ENCODE peak calls at places on chromosomes 4 and X, in ten cellular contexts. G is IMR-90, R is GM12865, L is DND-41, E is endothelial cell of umbilical vein, U is GM06990, V is lower leg skin, Q is GM20000, H is fibroblast of villous mesenchyme, O is cardiac muscle cell. K is an unnamed sample.
A peak's percentile ranks its signal among the peaks of the same experiment; 100 is the strongest.

GRCh38 chrX:13966071-13966850 is 63.4 kb downstream of the GEMIN8 start:
- DNase-seq in Q (no peak), V (no peak), U (no peak), E (no peak), O (peak; percentile 50), L (no peak), G (no peak), H (no peak), R (no peak), K (no peak)

GRCh38 chrX:120857240-120857639 is 18.4 kb downstream of the CT47B1 start:
- DNase-seq in Q (no peak), G (no peak), R (peak; percentile 4), O (peak; percentile 3), E (no peak), V (no peak), U (no peak), H (no peak), L (no peak), K (no peak)

GRCh38 chrX:13747836-13748235 is 13.3 kb downstream of the OFD1 start:
- DNase-seq in H (peak; percentile 78), L (peak; percentile 20), E (peak; percentile 46), Q (no peak), V (no peak), U (no peak), R (peak; percentile 51), G (peak; percentile 76), O (peak; percentile 76), K (no peak)

GRCh38 chr4:77007358-77008230 is 58.0 kb downstream of the SEPTIN11 start:
- DNase-seq in Q (peak; percentile 33), V (no peak), H (peak; percentile 90), O (peak; percentile 94), G (peak; percentile 83), R (peak; percentile 33), E (peak; percentile 95), U (no peak), L (no peak), K (no peak)

GRCh38 chr4:54103190-54103574 is 3.2 kb downstream of the GSX2 start:
- DNase-seq in H (peak; percentile 58), V (no peak), U (no peak), L (no peak), R (no peak), Q (no peak), E (no peak), G (no peak), O (peak; percentile 42), K (no peak)

GRCh38 chr4:7753271-7753670 is 186.4 kb downstream of the AFAP1 start:
- DNase-seq in U (no peak), L (no peak), G (no peak), Q (no peak), R (no peak), O (no peak), E (no peak), H (no peak), V (no peak), K (no peak)

GRCh38 chrX:10288400-10288799 is 131.6 kb downstream of the CLCN4 start:
- DNase-seq in R (no peak), H (peak; percentile 0), L (no peak), Q (no peak), V (no peak), E (no peak), G (peak; percentile 13), O (no peak), U (no peak), K (no peak)

GRCh38 chr4:20249333-20249732 is 2.4 kb upstream of the SLIT2 start:
- DNase-seq in Q (no peak), H (peak; percentile 51), U (no peak), V (no peak), L (no peak), G (peak; percentile 69), R (no peak), O (peak; percentile 76), E (peak; percentile 57), K (no peak)

GRCh38 chr4:53734584-53735363 is 143.5 kb upstream of the LNX1 start:
- DNase-seq in E (peak; percentile 54), U (no peak), L (no peak), G (peak; percentile 75), Q (no peak), R (no peak), O (peak; percentile 44), V (no peak), H (peak; percentile 25), K (no peak)

GRCh38 chrX:106306391-106306947 is 138.4 kb downstream of the PWWP3B start:
- DNase-seq in R (no peak), Q (no peak), E (no peak), V (no peak), L (no peak), U (no peak), G (no peak), O (no peak), H (no peak), K (no peak)

GRCh38 chr4:80202190-80202711 is 4.9 kb downstream of the PRDM8 start:
- DNase-seq in O (peak; percentile 79), V (peak; percentile 96), H (peak; percentile 75), G (peak; percentile 80), Q (peak; percentile 90), U (peak; percentile 74), L (no peak), R (peak; percentile 68), E (peak; percentile 77), K (peak; percentile 85)

GRCh38 chrX:109709129-109709631 is 23.9 kb downstream of the ACSL4 start:
- DNase-seq in L (no peak), H (peak; percentile 64), V (no peak), O (peak; percentile 68), U (peak; percentile 53), Q (peak; percentile 18), R (peak; percentile 73), G (peak; percentile 65), E (peak; percentile 6), K (peak; percentile 36)

GRCh38 chr4:2847297-2847871 is 3.7 kb downstream of the ADD1 start:
- DNase-seq in L (no peak), E (no peak), O (no peak), R (peak; percentile 54), G (no peak), H (no peak), V (no peak), U (no peak), Q (no peak), K (no peak)

GRCh38 chr4:78345237-78345636 is 206.3 kb upstream of the ANXA3 start:
- DNase-seq in Q (no peak), R (no peak), U (no peak), L (no peak), O (no peak), E (no peak), H (no peak), V (no peak), G (no peak), K (no peak)

GRCh38 chr4:185128272-185129119 is 14.6 kb upstream of the SLC25A4 start:
- DNase-seq in L (no peak), U (peak; percentile 51), E (peak; percentile 18), Q (peak; percentile 70), R (no peak), G (no peak), V (no peak), H (peak; percentile 16), O (peak; percentile 47), K (peak; percentile 68)

GRCh38 chrX:123773258-123773978 is 40.6 kb upstream of the THOC2 start:
- DNase-seq in O (peak; percentile 3), H (no peak), E (no peak), R (no peak), Q (no peak), G (no peak), L (no peak), V (no peak), U (no peak), K (no peak)

DNA sequence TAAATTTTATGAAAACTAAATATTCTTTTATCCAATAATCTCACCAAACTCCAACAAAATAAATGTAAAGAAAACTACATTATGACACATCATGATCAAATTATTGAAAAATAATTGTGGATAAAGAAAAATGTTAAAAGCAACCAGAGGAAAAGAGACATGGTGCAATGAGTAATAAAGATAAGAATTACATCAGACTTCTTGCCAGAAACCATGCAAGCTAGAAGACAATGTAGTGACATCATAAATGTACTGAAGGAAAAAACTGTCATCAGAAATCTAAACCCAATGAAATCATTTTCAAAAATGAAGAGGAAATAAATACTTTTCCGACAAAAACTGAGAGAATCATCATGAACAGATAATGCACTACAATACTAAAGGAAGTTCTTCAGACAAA is 135.9 kb upstream of the EOLA2 start:
- DNase-seq in E (no peak), O (peak; percentile 56), L (no peak), H (peak; percentile 53), U (no peak), G (peak; percentile 40), Q (no peak), V (no peak), R (no peak), K (no peak)
- TF ChIP-seq CTCF in E (no peak), O (no peak), L (no peak), H (no peak), U (no peak), G (no peak), Q (no peak), V (no peak), R (no peak), K (no peak)

DNA sequence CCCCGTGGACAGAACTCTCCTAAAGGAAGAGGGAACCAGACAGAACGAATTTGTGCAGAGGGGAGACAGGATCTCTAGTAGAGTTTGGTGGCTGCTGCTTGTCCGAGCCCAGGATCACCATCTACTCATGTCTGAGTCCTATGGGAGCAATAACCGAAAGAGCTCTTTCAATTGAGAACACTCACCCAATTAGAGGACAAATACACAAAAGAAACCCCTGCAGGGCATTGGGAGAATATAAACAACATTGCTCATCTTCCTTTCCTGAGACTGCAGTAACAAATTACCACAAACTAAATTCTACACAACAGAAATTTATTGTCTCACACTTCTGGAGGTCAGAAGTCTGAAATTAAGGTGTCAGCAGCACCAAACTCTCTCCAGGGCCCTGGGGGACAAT is 65.6 kb downstream of the SPINK2 start:
- DNase-seq in V (no peak), G (no peak), E (no peak), Q (no peak), L (no peak), H (peak; percentile 67), R (no peak), O (no peak), U (no peak), K (no peak)
- TF ChIP-seq CTCF in V (no peak), G (no peak), E (no peak), Q (no peak), L (no peak), H (no peak), R (no peak), O (no peak), U (no peak), K (no peak)

DNA sequence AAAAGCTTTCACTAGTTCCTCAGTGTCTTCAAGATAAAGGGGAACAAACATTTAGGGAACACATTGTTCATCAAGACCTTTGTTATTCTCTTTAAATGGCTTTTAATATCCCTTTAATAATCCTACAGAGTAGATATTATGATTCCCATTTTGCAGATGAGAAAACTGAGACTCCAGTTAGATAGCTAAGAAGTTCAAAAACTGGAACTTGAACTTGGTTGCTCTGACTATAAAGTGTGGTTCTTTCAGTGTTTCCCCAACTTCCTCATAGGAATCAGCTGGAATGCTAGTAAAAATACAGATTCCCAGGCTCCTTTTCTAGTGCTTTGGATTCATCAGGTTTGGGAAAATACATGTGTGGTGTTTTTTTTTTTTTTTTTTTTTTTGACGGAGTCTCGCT is 37.7 kb downstream of the DLG3 start:
- DNase-seq in Q (no peak), G (no peak), E (no peak), L (no peak), U (no peak), O (no peak), R (no peak), H (no peak), V (no peak), K (no peak)
- TF ChIP-seq CTCF in Q (no peak), G (no peak), E (no peak), L (no peak), U (no peak), O (no peak), R (no peak), H (no peak), V (no peak), K (no peak)

GRCh38 chr4:478373-478772 is 20.6 kb downstream of the ZNF721 start:
- DNase-seq in U (no peak), Q (no peak), R (no peak), L (no peak), G (peak; percentile 44), H (peak; percentile 28), E (peak; percentile 67), V (no peak), O (peak; percentile 18), K (no peak)
- TF ChIP-seq CTCF in U (no peak), Q (no peak), R (no peak), L (no peak), G (no peak), H (no peak), E (no peak), V (no peak), O (no peak), K (no peak)